ENCODE peak calls at places on chromosomes 1 and 21, in seven cellular contexts. Z, S, F, C, X, Y and A are unnamed samples.

GRCh38 chr21:30234643-30235042 is 18.7 kb upstream of the CLDN8 start:
- DNase-seq in Z (no peak), S (peak; percentile 56), F (no peak), C (no peak), X (no peak), Y (no peak), A (no peak)

GRCh38 chr1:3749512-3749911 is 2.7 kb upstream of the CCDC27 start:
- DNase-seq in Z (no peak), S (no peak), F (no peak), C (no peak), X (no peak), Y (no peak), A (no peak)

GRCh38 chr1:233020441-233020840 is 70.0 kb downstream of the NTPCR start:
- DNase-seq in Z (no peak), S (peak; percentile 38), F (no peak), C (no peak), X (no peak), Y (peak; percentile 8), A (no peak)

GRCh38 chr1:17919525-17920439 is 164.6 kb downstream of the ACTL8 start:
- DNase-seq in Z (peak; percentile 65), S (peak; percentile 68), F (no peak), C (peak; percentile 14), X (no peak), Y (no peak), A (no peak)

GRCh38 chr1:217590598-217590997 is 40.3 kb downstream of the GPATCH2 start:
- DNase-seq in Z (no peak), S (no peak), F (no peak), C (no peak), X (no peak), Y (no peak), A (no peak)

GRCh38 chr21:41133896-41134522 is 34.0 kb upstream of the BACE2 start:
- DNase-seq in Z (no peak), S (peak; percentile 53), F (no peak), C (peak; percentile 59), X (no peak), Y (no peak), A (peak; percentile 59)

GRCh38 chr1:51956528-51957509 is 33.7 kb downstream of the RAB3B start:
- DNase-seq in Z (peak; percentile 16), S (peak; percentile 39), F (no peak), C (no peak), X (no peak), Y (no peak), A (no peak)

GRCh38 chr21:34514576-34515135 is 2.6 kb upstream of the KCNE1 start:
- DNase-seq in Z (no peak), S (no peak), F (no peak), C (no peak), X (no peak), Y (no peak), A (no peak)

GRCh38 chr1:221699582-221700519 is 42.0 kb downstream of the DUSP10 start:
- DNase-seq in Z (no peak), S (peak; percentile 25), F (no peak), C (no peak), X (no peak), Y (no peak), A (no peak)

GRCh38 chr1:39808784-39809517 is 20.3 kb upstream of the BMP8B start:
- DNase-seq in Z (no peak), S (no peak), F (no peak), C (no peak), X (no peak), Y (no peak), A (no peak)

GRCh38 chr1:169367096-169367685 is 406 bp downstream of the NME7 start:
- DNase-seq in Z (no peak), S (no peak), F (no peak), C (no peak), X (no peak), Y (no peak), A (no peak)

GRCh38 chr1:8222789-8223188 is 95.1 kb upstream of the SLC45A1 start:
- DNase-seq in Z (no peak), S (no peak), F (no peak), C (no peak), X (no peak), Y (no peak), A (no peak)

GRCh38 chr1:81670286-81670685 is 130.4 kb upstream of the ADGRL2 start:
- DNase-seq in Z (no peak), S (peak; percentile 97), F (peak; percentile 82), C (no peak), X (peak; percentile 39), Y (peak; percentile 85), A (no peak)

GRCh38 chr1:2093055-2093454 is 42.8 kb downstream of the PRKCZ start:
- DNase-seq in Z (no peak), S (no peak), F (no peak), C (no peak), X (no peak), Y (no peak), A (no peak)

GRCh38 chr1:2090216-2090890 is 40.1 kb downstream of the PRKCZ start:
- DNase-seq in Z (no peak), S (no peak), F (no peak), C (no peak), X (no peak), Y (no peak), A (no peak)

GRCh38 chr1:2089051-2089450 is 38.8 kb downstream of the PRKCZ start:
- DNase-seq in Z (no peak), S (no peak), F (no peak), C (no peak), X (no peak), Y (no peak), A (no peak)

GRCh38 chr1:2093636-2094035 is 43.4 kb downstream of the PRKCZ start:
- DNase-seq in Z (no peak), S (no peak), F (no peak), C (no peak), X (no peak), Y (no peak), A (no peak)

GRCh38 chr1:2091611-2092604 is 41.7 kb downstream of the PRKCZ start:
- DNase-seq in Z (peak; percentile 83), S (no peak), F (no peak), C (no peak), X (no peak), Y (no peak), A (peak; percentile 69)
- TF ChIP-seq CTCF in Z (no peak), S (peak; percentile 33), F (no peak), C (peak; percentile 22), X (no peak), Y (peak; percentile 56), A (peak; percentile 42)

DNA sequence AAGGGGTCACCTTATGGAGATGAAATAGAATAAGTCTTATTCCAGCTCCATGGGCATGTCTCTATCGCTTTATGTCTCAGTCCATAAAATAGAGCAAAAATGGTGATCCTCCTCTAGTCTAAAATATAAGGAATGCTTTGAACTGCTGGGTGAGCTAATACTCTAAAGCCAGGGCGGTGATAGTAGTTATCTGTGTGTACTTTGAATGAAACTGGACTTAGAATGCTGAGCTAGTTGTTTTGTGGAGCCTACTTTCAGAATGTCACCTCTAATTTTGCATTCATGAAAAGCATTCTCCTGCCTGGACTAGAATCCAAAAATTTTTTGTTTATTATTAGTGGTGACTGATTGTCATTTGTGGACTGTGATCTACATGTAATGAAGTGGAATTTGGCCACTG is 241.6 kb upstream of the C1orf105 start:
- DNase-seq in Z (no peak), S (no peak), F (no peak), C (no peak), X (no peak), Y (no peak), A (no peak)
- TF ChIP-seq CTCF in Z (no peak), S (no peak), F (no peak), C (no peak), X (no peak), Y (no peak), A (no peak)

GRCh38 chr1:23217421-23218115 is at the start of gene HTR1D:
- DNase-seq in Z (peak; percentile 79), S (no peak), F (no peak), C (no peak), X (no peak), Y (no peak), A (no peak)

GRCh38 chr1:23216771-23217420 is 406 bp downstream of the HTR1D start:
- DNase-seq in Z (peak; percentile 72), S (no peak), F (no peak), C (peak; percentile 77), X (no peak), Y (no peak), A (peak; percentile 63)

GRCh38 chr1:23215291-23215690 is 2.0 kb downstream of the HTR1D start:
- DNase-seq in Z (no peak), S (no peak), F (no peak), C (no peak), X (no peak), Y (no peak), A (no peak)

GRCh38 chr1:23214640-23215039 is 2.7 kb downstream of the HTR1D start:
- DNase-seq in Z (no peak), S (no peak), F (no peak), C (no peak), X (no peak), Y (no peak), A (no peak)

DNA sequence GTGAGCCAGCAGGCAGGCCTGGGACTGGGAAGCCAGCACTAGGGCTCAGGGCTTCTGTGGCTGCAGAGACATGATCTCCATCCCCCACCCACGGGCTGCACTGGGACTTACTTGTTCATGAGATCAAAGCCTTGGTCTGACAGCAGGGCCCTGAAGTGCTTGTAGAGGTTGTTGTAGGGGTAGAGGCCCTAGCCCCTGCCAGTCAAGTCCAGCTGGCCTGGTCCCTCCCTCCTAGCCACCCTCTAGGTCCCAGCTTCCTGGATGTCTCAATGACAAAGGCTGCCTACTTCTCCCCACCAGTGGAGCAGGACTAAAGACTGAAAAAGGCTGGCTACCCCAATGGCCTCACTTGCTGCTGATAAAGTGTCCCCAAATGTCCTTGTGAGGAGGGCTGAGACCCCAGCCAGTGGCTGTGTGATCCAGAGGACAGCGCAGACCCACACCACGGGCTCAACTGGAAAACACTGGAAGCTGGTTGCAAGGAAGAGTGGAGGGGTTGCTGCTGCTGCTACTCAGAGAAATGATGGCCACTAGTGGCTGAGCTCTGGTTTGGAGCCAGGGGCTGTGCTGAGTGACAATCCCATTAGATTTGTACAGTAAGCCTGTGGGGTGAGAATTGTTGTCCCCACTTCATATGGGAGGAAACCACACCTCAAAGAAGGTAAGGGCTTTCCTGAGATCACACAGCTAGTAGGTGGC is 1.4 kb downstream of the HTR1D start:
- DNase-seq in Z (peak; percentile 20), S (no peak), F (no peak), C (no peak), X (no peak), Y (no peak), A (no peak)
- TF ChIP-seq CTCF in Z (no peak), S (no peak), F (no peak), C (no peak), X (no peak), Y (no peak), A (no peak)

GRCh38 chr1:228033376-228033775 is 26.6 kb downstream of the WNT3A start:
- DNase-seq in Z (no peak), S (no peak), F (no peak), C (no peak), X (no peak), Y (no peak), A (no peak)

GRCh38 chr1:228032041-228032440 is 25.2 kb downstream of the WNT3A start:
- DNase-seq in Z (no peak), S (no peak), F (peak; percentile 3), C (no peak), X (no peak), Y (no peak), A (no peak)

GRCh38 chr1:228030451-228031201 is 23.8 kb downstream of the WNT3A start:
- DNase-seq in Z (no peak), S (no peak), F (peak; percentile 11), C (no peak), X (no peak), Y (no peak), A (peak; percentile 3)

GRCh38 chr1:228029281-228029680 is 22.5 kb downstream of the WNT3A start:
- DNase-seq in Z (no peak), S (no peak), F (peak; percentile 22), C (no peak), X (no peak), Y (no peak), A (no peak)

GRCh38 chr1:228031276-228031995 is 24.6 kb downstream of the WNT3A start:
- DNase-seq in Z (no peak), S (no peak), F (peak; percentile 10), C (no peak), X (no peak), Y (no peak), A (no peak)
- TF ChIP-seq CTCF in Z (no peak), S (no peak), F (no peak), C (no peak), X (no peak), Y (no peak), A (no peak)